ENCODE peak calls at places on chromosome 21, in five cellular contexts. Y is H1, E is NT2/D1, H is HepG2, A is GM12878. T is an unnamed sample.

GRCh38 chr21:15141236-15141970 is 76.6 kb upstream of the NRIP1 start:
- DNase-seq in Y (no peak), E (no peak), H (no peak), A (no peak), T (no peak)

GRCh38 chr21:23398726-23399125 is 2208.6 kb downstream of the MRPL39 start:
- DNase-seq in Y (no peak), E (no peak), H (no peak), A (no peak), T (no peak)

GRCh38 chr21:25518491-25518911 is 88.8 kb downstream of the MRPL39 start:
- DNase-seq in Y (peak), E (peak), H (no peak), A (no peak), T (no peak)

GRCh38 chr21:17463441-17463840 is 49.4 kb upstream of the CXADR start:
- DNase-seq in Y (no peak), E (no peak), H (peak), A (no peak), T (no peak)

GRCh38 chr21:14995695-14996490 is 68.9 kb downstream of the NRIP1 start:
- DNase-seq in Y (no peak), E (no peak), H (no peak), A (no peak), T (no peak)

GRCh38 chr21:38993561-38993960 is 187.8 kb downstream of the ETS2 start:
- DNase-seq in Y (no peak), E (no peak), H (peak), A (no peak), T (no peak)

GRCh38 chr21:25790122-25790951 is 55.6 kb downstream of the GABPA start:
- DNase-seq in Y (no peak), E (peak), H (peak), A (no peak), T (peak)

GRCh38 chr21:27570306-27570868 is 603.5 kb upstream of the ADAMTS5 start:
- DNase-seq in Y (no peak), E (no peak), H (no peak), A (no peak), T (no peak)

GRCh38 chr21:27734146-27734545 is 767.3 kb upstream of the ADAMTS5 start:
- DNase-seq in Y (no peak), E (no peak), H (no peak), A (no peak), T (no peak)

GRCh38 chr21:26887241-26887640 is 42.0 kb upstream of the ADAMTS1 start:
- DNase-seq in Y (no peak), E (no peak), H (no peak), A (no peak), T (no peak)

GRCh38 chr21:25005388-25005787 is 601.9 kb downstream of the MRPL39 start:
- DNase-seq in Y (no peak), E (no peak), H (no peak), A (no peak), T (no peak)

GRCh38 chr21:41069305-41069642 is 98.7 kb upstream of the BACE2 start:
- DNase-seq in Y (no peak), E (no peak), H (no peak), A (no peak), T (no peak)

GRCh38 chr21:14875186-14875585 is 189.6 kb downstream of the NRIP1 start:
- DNase-seq in Y (no peak), E (no peak), H (no peak), A (no peak), T (no peak)

GRCh38 chr21:46022551-46023107 is 41.1 kb downstream of the COL6A1 start:
- DNase-seq in Y (no peak), E (no peak), H (peak), A (no peak), T (no peak)
- TF ChIP-seq SUZ12 in Y (no peak), E (no peak), H (no peak), A (no peak), T (no peak)

GRCh38 chr21:43372663-43373386 is 54.1 kb downstream of the SIK1 start:
- DNase-seq in Y (no peak), E (no peak), H (no peak), A (no peak), T (no peak)

GRCh38 chr21:43370091-43370658 is 56.8 kb downstream of the SIK1 start:
- DNase-seq in Y (no peak), E (no peak), H (no peak), A (no peak), T (no peak)

GRCh38 chr21:43371786-43372185 is 55.1 kb downstream of the SIK1 start:
- DNase-seq in Y (no peak), E (no peak), H (no peak), A (no peak), T (no peak)

GRCh38 chr21:43369596-43370090 is 57.3 kb downstream of the SIK1 start:
- DNase-seq in Y (no peak), E (no peak), H (no peak), A (no peak), T (no peak)

GRCh38 chr21:43370888-43371570 is 55.9 kb downstream of the SIK1 start:
- DNase-seq in Y (no peak), E (peak), H (no peak), A (no peak), T (no peak)
- TF ChIP-seq SUZ12 in Y (no peak), E (no peak), H (no peak), A (no peak), T (no peak)

GRCh38 chr21:29302340-29302991 is 3.7 kb downstream of the BACH1 start:
- DNase-seq in Y (no peak), E (no peak), H (no peak), A (no peak), T (no peak)
- TF ChIP-seq SUZ12 in Y (no peak), E (no peak), H (no peak), A (no peak), T (no peak)

GRCh38 chr21:45031231-45032191 is 42.9 kb upstream of the ADARB1 start:
- DNase-seq in Y (no peak), E (no peak), H (no peak), A (no peak), T (no peak)
- TF ChIP-seq SUZ12 in Y (no peak), E (no peak), H (no peak), A (no peak), T (no peak)

GRCh38 chr21:44263768-44264167 is 2.1 kb upstream of the DNMT3L start:
- DNase-seq in Y (no peak), E (no peak), H (no peak), A (no peak), T (no peak)

GRCh38 chr21:44261675-44262295 is at the start of gene DNMT3L:
- DNase-seq in Y (no peak), E (no peak), H (no peak), A (no peak), T (no peak)

GRCh38 chr21:44261191-44261631 is 486 bp downstream of the DNMT3L start:
- DNase-seq in Y (no peak), E (no peak), H (no peak), A (no peak), T (no peak)

GRCh38 chr21:44263221-44263671 is 1.5 kb upstream of the DNMT3L start:
- DNase-seq in Y (no peak), E (peak), H (no peak), A (no peak), T (no peak)

DNA sequence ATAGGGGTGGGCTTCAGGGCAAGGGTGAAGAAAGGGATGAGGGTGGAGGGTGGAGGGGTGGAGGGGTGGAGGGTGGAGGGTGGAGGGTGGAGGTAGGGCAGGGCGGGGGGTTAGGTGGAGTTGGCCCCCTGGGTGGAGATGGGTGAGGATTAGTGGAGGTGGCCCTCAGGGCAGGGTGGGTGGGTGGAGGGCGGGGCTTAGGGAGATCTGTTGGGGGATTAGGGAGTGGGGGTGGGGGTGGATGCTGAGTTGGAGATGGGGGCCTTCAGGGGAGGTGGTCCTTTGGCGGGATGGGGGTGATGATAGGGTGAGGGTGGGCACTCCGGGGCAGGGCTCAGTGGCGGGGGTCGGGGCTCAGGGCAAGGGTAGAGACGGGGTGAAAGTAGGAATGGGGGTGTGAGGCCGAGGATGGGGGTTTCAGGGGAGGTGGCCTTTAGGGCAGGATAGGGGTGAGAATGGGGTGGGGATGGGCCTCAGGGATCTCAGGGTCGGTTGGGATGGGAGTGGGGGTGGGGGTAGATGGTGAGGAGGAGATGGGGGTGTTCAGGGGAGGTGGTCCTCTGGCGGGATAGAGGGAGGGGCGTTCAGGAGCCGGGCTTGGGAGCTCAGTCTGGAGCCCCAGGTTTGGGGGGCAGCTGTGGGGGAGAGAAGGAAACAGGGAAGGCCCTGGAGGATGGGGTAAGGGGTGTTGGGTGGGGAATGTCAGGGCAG is 796 bp upstream of the DNMT3L start:
- DNase-seq in Y (no peak), E (no peak), H (no peak), A (no peak), T (no peak)
- TF ChIP-seq SUZ12 in Y (no peak), E (no peak), H (no peak), A (no peak), T (no peak)

GRCh38 chr21:44865561-44866280 is 7.8 kb downstream of the PTTG1IP start:
- DNase-seq in Y (no peak), E (no peak), H (no peak), A (no peak), T (no peak)

GRCh38 chr21:44868707-44869106 is 4.8 kb downstream of the PTTG1IP start:
- DNase-seq in Y (no peak), E (no peak), H (no peak), A (no peak), T (no peak)

GRCh38 chr21:44867999-44868700 is 5.3 kb downstream of the PTTG1IP start:
- DNase-seq in Y (no peak), E (no peak), H (no peak), A (no peak), T (no peak)

GRCh38 chr21:44866780-44867179 is 6.7 kb downstream of the PTTG1IP start:
- DNase-seq in Y (no peak), E (no peak), H (peak), A (no peak), T (no peak)

DNA sequence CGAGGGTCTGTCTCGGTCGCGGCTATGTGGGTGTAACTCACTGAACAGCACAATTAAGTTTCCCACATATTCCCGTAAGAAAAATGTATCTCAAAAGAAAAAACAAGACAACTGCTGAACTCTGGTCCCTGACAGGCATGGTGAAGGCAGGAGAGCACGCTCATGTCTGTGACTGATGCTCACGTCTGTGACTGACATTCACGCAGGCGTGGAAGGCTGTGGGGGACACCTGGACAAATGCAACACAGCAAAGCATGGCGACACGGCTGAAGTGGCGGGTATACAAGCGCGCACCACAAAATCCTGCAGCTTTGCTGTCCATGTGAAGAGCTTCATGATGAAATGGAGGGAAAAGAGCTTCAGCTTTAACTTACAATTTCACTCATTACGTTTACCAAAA is 6.0 kb downstream of the PTTG1IP start:
- DNase-seq in Y (no peak), E (no peak), H (no peak), A (no peak), T (no peak)
- TF ChIP-seq SUZ12 in Y (no peak), E (no peak), H (no peak), A (no peak), T (no peak)

DNA sequence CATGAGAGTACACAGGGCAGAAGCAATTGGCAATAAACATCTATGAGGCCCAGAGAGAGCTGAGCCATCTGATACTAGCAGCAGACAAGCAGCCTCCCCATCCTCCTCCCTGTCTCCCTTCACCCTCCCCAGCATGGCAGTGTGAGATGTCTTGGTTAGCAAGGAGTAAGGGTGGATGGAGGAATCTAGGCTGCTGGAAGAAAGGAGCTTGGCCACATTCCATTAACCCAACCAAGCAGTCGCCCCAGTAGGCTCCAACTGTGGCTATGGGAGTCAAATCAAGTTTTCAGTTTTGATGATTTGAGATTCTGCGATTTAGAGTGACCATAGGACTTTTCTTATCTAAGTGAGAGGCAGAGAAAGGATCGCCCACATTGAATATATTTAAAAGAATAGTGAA is 12.9 kb upstream of the RUNX1 start:
- DNase-seq in Y (no peak), E (no peak), H (no peak), A (no peak), T (no peak)
- TF ChIP-seq SUZ12 in Y (no peak), E (no peak), H (no peak), A (no peak), T (no peak)

T was measured in HEK293T.